ENCODE peak calls at places on chromosomes 4 and X, in six cellular contexts. C, V, X, H, G and O are unnamed samples. For H3K27me3, the result is how much of the 10 kb centered on the place peaks cover.

GRCh38 chr4:83011779-83012630 is 1.4 kb upstream of the LIN54 start:
- DNase-seq in C (peak), H (no peak), G (peak), V (no peak), X (no peak), O (peak)

GRCh38 chr4:148986951-148987350 is 544.7 kb upstream of the NR3C2 start:
- DNase-seq in C (no peak), X (no peak), G (no peak), V (no peak), H (no peak), O (no peak)

GRCh38 chr4:183674153-183674552 is 15.1 kb downstream of the TRAPPC11 start:
- DNase-seq in C (no peak), X (no peak), H (no peak), V (no peak), G (no peak), O (no peak)

GRCh38 chr4:128861856-128862518 is 52.5 kb downstream of the JADE1 start:
- DNase-seq in H (no peak), X (no peak), G (no peak), C (no peak), V (no peak), O (no peak)

GRCh38 chr4:110487873-110488272 is 11.9 kb downstream of the ENPEP start:
- DNase-seq in H (no peak), G (no peak), V (no peak), X (no peak), C (no peak), O (no peak)

GRCh38 chrX:3549442-3549875 is 164.0 kb downstream of the PRKX start:
- DNase-seq in G (no peak), V (no peak), C (peak), H (no peak), X (no peak), O (no peak)

GRCh38 chrX:15244421-15244820 is 25.5 kb downstream of the ASB9 start:
- DNase-seq in V (no peak), C (no peak), H (no peak), G (no peak), X (no peak), O (no peak)

GRCh38 chr4:154838155-154838554 is 57.1 kb downstream of the RBM46 start:
- DNase-seq in X (no peak), G (no peak), V (no peak), H (no peak), C (no peak), O (no peak)

GRCh38 chr4:31193516-31193915 is 473.3 kb downstream of the PCDH7 start:
- DNase-seq in H (no peak), C (no peak), G (no peak), V (no peak), X (no peak), O (no peak)

GRCh38 chrX:75603833-75604232 is 81.0 kb upstream of the ZDHHC15 start:
- DNase-seq in V (no peak), C (no peak), X (no peak), H (peak), G (no peak), O (peak)

GRCh38 chr4:41880022-41880837 is 55.0 kb upstream of the TMEM33 start:
- DNase-seq in X (no peak), V (no peak), C (peak), G (no peak), H (no peak), O (peak)

GRCh38 chrX:16212024-16212423 is 44.7 kb downstream of the MAGEB17 start:
- DNase-seq in H (peak), C (no peak), G (no peak), X (no peak), V (no peak), O (no peak)

GRCh38 chr4:68655764-68656444 is 14.5 kb downstream of the UGT2B15 start:
- DNase-seq in G (no peak), C (no peak), H (no peak), X (peak), V (no peak), O (no peak)

GRCh38 chrX:1111543-1112300 is 100.7 kb downstream of the CRLF2 start:
- DNase-seq in H (no peak), V (peak), G (no peak), C (peak), X (no peak), O (peak)

GRCh38 chrX:39645059-39645895 is 452.5 kb downstream of the BCOR start:
- DNase-seq in V (no peak), H (peak), C (no peak), G (peak), X (no peak), O (no peak)

GRCh38 chrX:39174761-39175417 is 373.6 kb downstream of the MID1IP1 start:
- DNase-seq in X (no peak), H (no peak), C (no peak), G (no peak), V (no peak), O (no peak)

DNA sequence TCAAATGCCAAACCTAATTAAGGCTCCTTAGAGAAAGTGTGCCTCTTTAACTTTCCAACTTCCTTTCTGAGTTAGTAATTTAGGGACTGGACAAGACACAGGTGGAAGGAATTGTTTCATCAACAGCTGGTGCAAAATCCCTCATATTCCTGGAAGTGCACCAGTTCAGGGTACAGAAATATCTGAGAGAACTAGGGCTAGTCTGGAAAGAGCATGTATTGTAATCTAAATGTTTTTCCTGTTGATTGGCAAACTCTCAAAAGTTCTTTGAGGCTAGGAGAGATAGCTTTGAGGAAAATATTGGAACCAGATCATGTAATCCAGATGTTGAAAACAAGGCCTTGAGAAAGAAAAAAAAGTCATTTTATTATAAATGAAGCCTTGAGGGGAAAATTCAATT is 98.1 kb upstream of the C1GALT1C1 start:
- DNase-seq in V (no peak), G (no peak), X (no peak), H (no peak), C (no peak), O (no peak)
- H3K4me3 ChIP-seq in V (no peak), G (no peak), X (no peak), H (no peak), C (no peak), O (no peak)

GRCh38 chr4:159075531-159075932 is 27.3 kb upstream of the RAPGEF2 start:
- DNase-seq in C (no peak), V (no peak), X (no peak), G (no peak), H (peak), O (no peak)

GRCh38 chr4:159071969-159072765 is 30.7 kb upstream of the RAPGEF2 start:
- DNase-seq in V (no peak), G (no peak), X (no peak), H (peak), C (no peak), O (no peak)

DNA sequence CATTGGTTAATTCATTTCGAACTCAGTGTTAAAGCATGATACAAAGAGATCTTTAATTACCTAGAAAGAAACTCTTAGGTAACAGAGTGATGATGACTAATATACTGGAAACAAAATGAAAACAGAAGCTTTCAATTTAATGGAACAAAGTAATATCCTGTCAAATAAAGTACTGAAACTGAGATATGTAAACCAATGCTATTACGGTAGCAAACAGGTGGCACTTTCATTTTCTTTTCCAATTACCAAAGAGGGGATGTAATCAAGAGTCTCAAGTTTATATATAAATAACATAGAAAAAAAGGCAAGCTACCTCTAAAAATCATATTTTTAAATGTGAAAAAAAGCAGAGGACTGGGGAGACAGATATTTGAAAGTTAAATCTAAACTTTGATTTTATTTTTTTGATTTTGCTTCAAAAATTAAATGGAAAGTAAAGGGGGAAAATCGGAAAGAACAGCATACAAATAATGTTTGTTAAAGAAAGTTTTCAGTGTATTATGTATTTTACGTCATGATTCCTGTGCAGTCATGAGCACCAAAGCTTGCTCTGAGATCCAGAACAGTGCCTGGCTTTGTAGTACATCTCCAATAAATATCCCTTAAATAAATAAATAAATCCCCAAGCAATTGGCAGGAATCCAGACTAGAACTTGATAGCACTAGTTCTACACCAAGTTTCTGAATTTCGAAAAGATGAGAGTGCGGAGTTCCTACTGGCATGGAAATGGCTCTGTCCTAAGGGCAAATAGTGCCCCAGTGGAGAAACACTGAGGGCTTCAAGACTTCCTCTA is 25.0 kb upstream of the RAPGEF2 start:
- DNase-seq in H (no peak), X (no peak), V (no peak), G (no peak), C (no peak), O (no peak)
- H3K27me3 ChIP-seq in H (under half), X (under half), V (under half), G (under half), C (under half), O (under half)

DNA sequence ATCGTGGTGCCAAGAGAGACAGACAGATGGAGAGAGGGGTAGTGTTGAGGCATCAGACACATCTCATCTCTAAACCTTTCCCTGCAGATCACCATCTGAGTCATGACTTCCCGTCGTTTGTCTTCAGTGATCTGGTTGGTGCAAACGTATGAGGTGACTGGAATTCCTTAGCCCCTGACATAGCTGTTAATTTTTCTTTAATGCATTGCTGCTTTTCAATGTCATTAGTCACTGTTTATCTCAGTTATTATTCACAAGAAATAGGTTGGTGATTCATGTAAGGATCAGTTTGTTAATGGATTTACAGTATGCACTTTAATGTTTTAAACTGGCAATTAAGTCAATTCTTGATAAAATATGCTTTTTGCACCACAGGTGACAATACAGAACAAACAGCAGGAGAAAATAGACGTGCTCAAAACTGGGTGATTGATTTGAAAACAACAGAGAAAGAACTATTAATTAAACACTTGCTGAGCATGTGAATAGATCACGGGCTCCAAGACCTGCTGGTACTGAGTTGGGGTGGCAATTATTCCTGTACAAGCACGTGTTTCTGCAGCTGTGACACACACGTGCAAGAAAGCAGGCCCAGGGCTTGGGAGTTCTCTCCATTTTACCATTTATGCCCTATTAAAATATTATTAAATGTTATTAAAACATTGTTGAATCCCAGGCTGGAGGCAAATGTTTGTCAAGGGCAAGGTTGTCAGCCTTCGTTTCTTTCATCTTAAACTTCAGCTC is 1.4 kb upstream of the TMEM154 start:
- DNase-seq in H (peak), V (no peak), X (peak), C (peak), G (no peak), O (no peak)
- H3K4me3 ChIP-seq in H (no peak), V (no peak), X (no peak), C (no peak), G (no peak), O (no peak)

DNA sequence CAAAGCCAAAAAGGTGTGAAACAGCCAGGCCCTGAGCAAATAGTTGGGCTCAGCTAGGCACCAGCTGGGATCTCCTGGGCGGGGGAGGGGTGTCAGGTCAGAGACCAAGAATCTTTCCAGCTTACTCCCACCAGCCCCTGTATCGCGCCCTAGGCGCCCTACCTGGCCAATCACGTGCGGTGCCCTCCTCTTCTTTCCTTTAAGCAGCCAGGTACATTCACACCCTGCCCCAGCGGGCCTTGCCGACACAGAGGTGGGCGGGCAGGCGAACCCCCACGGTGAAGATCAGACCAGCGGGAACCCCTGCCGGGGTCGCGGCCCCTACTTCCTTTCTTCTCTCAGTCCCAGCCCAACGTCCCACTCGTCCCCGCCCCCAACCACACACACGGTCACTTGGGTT is 9.1 kb downstream of the ARHGAP36 start:
- DNase-seq in X (no peak), C (peak), G (no peak), V (no peak), H (no peak), O (peak)
- H3K27me3 ChIP-seq in X (under half), C (under half), G (under half), V (under half), H (under half), O (half or more)

GRCh38 chrX:22141061-22141460 is 108.9 kb downstream of the PHEX start:
- DNase-seq in V (no peak), G (no peak), H (no peak), C (no peak), X (no peak), O (no peak)
- H3K4me3 ChIP-seq in V (no peak), G (no peak), H (no peak), C (no peak), X (no peak), O (no peak)

DNA sequence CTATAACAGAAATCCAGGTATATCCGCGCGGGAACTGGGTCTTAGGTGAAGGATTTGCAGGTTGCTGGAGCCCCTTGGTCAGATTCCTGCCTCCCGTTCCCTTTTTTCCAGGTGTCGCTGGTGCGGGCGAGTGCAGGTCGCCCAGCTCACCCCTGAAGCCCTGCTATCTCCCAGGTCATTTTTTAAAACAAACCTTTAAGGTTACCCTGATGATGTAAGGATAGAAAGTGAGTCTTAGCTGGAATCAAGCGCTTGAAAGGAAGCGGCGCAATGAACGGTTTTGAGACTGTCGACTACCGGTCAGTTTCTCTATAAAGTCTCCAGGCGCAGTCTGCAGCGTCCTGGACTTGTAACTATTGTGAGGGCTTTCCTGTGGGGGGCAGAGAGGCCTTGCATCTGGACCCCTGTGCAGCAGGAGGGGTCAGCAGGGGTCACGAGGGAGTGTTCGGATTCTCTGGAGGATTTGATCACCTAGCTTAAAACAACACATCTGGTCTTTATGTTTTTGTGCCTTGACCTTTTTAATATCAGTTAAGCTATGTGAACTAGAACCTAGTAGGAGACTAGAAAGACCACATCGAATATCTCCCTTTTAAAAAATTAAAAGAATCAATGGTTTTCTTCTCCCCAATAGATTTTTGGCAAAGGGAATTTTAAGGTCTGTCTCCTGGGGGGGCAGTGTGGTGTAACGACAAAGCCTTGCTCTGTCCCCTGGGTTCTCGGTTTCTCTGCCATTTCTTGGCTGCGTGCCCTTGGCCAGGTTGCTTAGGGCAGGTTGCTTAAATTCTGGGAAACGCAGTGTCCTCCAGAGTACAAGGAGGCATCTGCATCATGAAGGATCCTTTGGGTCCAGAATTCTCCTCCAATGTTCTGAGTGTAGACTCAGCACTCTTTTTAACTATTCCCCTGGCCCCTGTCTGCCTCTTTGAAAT is 1.7 kb downstream of the KIT start:
- DNase-seq in G (no peak), C (peak), H (peak), X (no peak), V (no peak), O (peak)
- H3K27me3 ChIP-seq in G (under half), C (under half), H (under half), X (under half), V (under half), O (under half)

GRCh38 chr4:107037188-107037587 is 1.1 kb upstream of the DKK2 start:
- DNase-seq in G (no peak), C (peak), V (peak), H (peak), X (no peak), O (peak)

GRCh38 chr4:107034982-107035710 is 967 bp downstream of the DKK2 start:
- DNase-seq in G (no peak), H (peak), V (peak), C (peak), X (no peak), O (peak)

GRCh38 chr4:107034091-107034698 is 1.9 kb downstream of the DKK2 start:
- DNase-seq in C (peak), V (peak), X (no peak), H (peak), G (peak), O (peak)

GRCh38 chr4:107036602-107037151 is 564 bp upstream of the DKK2 start:
- DNase-seq in V (peak), G (no peak), H (peak), X (no peak), C (no peak), O (peak)

DNA sequence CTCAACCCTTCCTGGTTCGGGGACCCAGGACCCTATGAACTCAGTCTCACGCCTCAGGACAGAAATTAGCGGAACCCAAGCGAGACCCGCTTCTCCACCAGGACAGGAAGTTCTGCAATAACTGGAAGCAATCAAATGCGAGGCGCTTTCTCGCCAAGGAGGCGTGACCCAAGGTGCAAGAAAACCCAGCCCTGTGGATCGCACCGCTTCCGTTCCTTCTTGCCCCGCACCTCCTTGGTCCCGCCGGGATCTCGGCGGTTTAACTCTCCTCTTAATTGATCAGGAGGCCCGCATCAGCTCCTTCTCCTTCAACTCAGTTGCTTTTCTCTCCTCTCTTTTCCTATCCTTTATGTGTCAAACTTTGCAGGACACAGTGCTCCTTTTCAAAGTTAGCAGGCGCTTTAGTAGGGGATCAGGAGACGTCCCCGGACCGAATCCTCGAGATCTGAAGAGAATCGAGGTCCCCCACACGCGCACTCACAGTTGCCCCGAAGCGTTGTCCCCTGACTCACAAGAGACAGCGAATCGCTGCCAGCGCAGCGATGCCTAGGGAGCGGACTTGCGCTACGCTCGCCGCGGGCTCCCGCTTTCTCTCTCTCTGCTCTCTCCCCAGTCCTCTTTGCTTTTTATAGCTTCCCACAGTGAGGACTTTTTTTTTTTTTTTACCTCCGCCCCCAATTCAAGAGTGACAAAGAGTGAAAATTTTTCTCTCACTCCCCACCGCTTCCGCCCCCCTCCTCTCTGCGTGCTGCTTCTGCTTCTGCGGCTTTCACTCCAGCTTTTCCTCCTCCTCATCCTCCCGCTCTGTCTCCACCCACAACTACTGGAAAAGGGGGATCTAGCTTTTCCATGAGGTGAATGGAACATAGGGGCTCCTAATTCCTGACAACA is at the start of gene DKK2:
- DNase-seq in C (peak), V (peak), H (peak), X (no peak), G (no peak), O (peak)
- H3K4me3 ChIP-seq in C (peak), V (peak), H (peak), X (peak), G (peak), O (peak)

GRCh38 chrX:154698630-154699248 is 45.4 kb upstream of the CTAG2 start:
- DNase-seq in V (no peak), H (no peak), C (peak), X (no peak), G (peak), O (peak)

GRCh38 chrX:154696328-154697045 is 43.1 kb upstream of the CTAG2 start:
- DNase-seq in C (no peak), X (no peak), H (peak), G (no peak), V (no peak), O (no peak)

GRCh38 chrX:154693394-154693793 is 40.0 kb upstream of the CTAG2 start:
- DNase-seq in V (no peak), G (no peak), X (no peak), C (no peak), H (no peak), O (no peak)

GRCh38 chrX:154695913-154696312 is 42.5 kb upstream of the CTAG2 start:
- DNase-seq in X (no peak), H (no peak), G (peak), V (no peak), C (no peak), O (no peak)
- H3K27me3 ChIP-seq in X (under half), H (under half), G (under half), V (under half), C (under half), O (under half)

GRCh38 chrX:54044877-54045328 is 630 bp upstream of the PHF8 start:
- DNase-seq in G (no peak), H (no peak), V (no peak), C (no peak), X (no peak), O (no peak)
- H3K4me3 ChIP-seq in G (peak), H (peak), V (peak), C (peak), X (peak), O (peak)